ENCODE peak calls at places on chromosomes 7 and 10, in four cellular contexts. D is ovary, U is tibial artery, H is kidney epithelial cell. G is an unnamed sample. For H3K27me3 and H3K36me3, the result is how much of the 10 kb centered on the place peaks cover.

GRCh38 chr10:132407846-132408278 is 10.9 kb downstream of the PWWP2B start:
- DNase-seq in D (peak), U (no peak), H (no peak), G (no peak)

GRCh38 chr10:75032119-75032518 is 79.3 kb upstream of the SAMD8 start:
- DNase-seq in D (no peak), U (no peak), H (no peak), G (no peak)

GRCh38 chr10:50506861-50507573 is 116.7 kb downstream of the SGMS1 start:
- DNase-seq in D (peak), U (no peak), H (no peak), G (no peak)

GRCh38 chr10:102813734-102814455 is 23.3 kb downstream of the CYP17A1 start:
- DNase-seq in D (peak), U (peak), H (no peak), G (no peak)

GRCh38 chr7:100895956-100896742 is 461 bp upstream of the ACHE start:
- DNase-seq in D (peak), U (no peak), H (no peak), G (no peak)

GRCh38 chr10:114103286-114103685 is 59.6 kb downstream of the ADRB1 start:
- DNase-seq in D (no peak), U (no peak), H (no peak), G (peak)

GRCh38 chr10:95517536-95518454 is 43.4 kb downstream of the SORBS1 start:
- DNase-seq in D (no peak), U (no peak), H (peak), G (no peak)

GRCh38 chr10:116526219-116526618 is 19.5 kb upstream of the PNLIP start:
- DNase-seq in D (no peak), U (no peak), H (no peak), G (no peak)

GRCh38 chr7:135493362-135493761 is 16.5 kb downstream of the CNOT4 start:
- DNase-seq in D (no peak), U (no peak), H (no peak), G (no peak)

GRCh38 chr7:99459087-99459486 is 6.9 kb downstream of the ATP5MF start:
- DNase-seq in D (no peak), U (no peak), H (no peak), G (no peak)

GRCh38 chr7:139597028-139597427 is 73.5 kb downstream of the CLEC2L start:
- DNase-seq in D (no peak), U (no peak), H (no peak), G (no peak)

GRCh38 chr7:36532981-36533499 is 143.4 kb downstream of the ANLN start:
- DNase-seq in D (no peak), U (no peak), H (no peak), G (no peak)

GRCh38 chr7:90945104-90945752 is 319.0 kb upstream of the FZD1 start:
- DNase-seq in D (no peak), U (no peak), H (no peak), G (no peak)

GRCh38 chr7:80078159-80078731 is 56.4 kb upstream of the GNAI1 start:
- DNase-seq in D (no peak), U (no peak), H (no peak), G (no peak)

GRCh38 chr7:112103246-112103645 is 103.0 kb downstream of the DOCK4 start:
- DNase-seq in D (no peak), U (no peak), H (no peak), G (no peak)

GRCh38 chr10:77692782-77693181 is 55.2 kb upstream of the KCNMA1 start:
- DNase-seq in D (no peak), U (no peak), H (peak), G (no peak)

GRCh38 chr7:51128545-51129466 is 187.8 kb downstream of the COBL start:
- DNase-seq in D (no peak), U (no peak), H (no peak), G (no peak)

GRCh38 chr7:102415685-102416225 is 17.6 kb upstream of the ORAI2 start:
- DNase-seq in D (no peak), U (no peak), H (no peak), G (no peak)

GRCh38 chr10:80137031-80137712 is 4.6 kb downstream of the PLAC9 start:
- DNase-seq in D (no peak), U (no peak), H (no peak), G (no peak)

GRCh38 chr10:10824611-10825148 is 193.0 kb upstream of the CELF2 start:
- DNase-seq in D (peak), U (peak), H (no peak), G (peak)

GRCh38 chr7:25671087-25671486 is 442.8 kb upstream of the NPVF start:
- DNase-seq in D (no peak), U (no peak), H (no peak), G (no peak)

GRCh38 chr7:98879989-98880337 is 1.6 kb downstream of the TRRAP start:
- DNase-seq in D (no peak), U (no peak), H (no peak), G (no peak)

GRCh38 chr10:62582804-62583208 is 208.6 kb downstream of the ZNF365 start:
- DNase-seq in D (peak), U (peak), H (no peak), G (peak)

GRCh38 chr7:132536646-132537395 is 39.4 kb downstream of the PLXNA4 start:
- DNase-seq in D (no peak), U (no peak), H (no peak), G (no peak)

GRCh38 chr7:24959735-24960485 is 20.1 kb downstream of the OSBPL3 start:
- DNase-seq in D (no peak), U (no peak), H (no peak), G (no peak)

GRCh38 chr10:124074471-124075109 is 18.8 kb downstream of the CHST15 start:
- DNase-seq in D (no peak), U (no peak), H (no peak), G (no peak)

GRCh38 chr10:43218206-43218950 is 48.5 kb downstream of the RASGEF1A start:
- DNase-seq in D (no peak), U (no peak), H (no peak), G (no peak)

GRCh38 chr7:152931583-152931982 is 172.0 kb downstream of the ACTR3B start:
- DNase-seq in D (no peak), U (no peak), H (no peak), G (no peak)

GRCh38 chr7:132475037-132475668 is 101.1 kb downstream of the PLXNA4 start:
- DNase-seq in D (no peak), U (no peak), H (no peak), G (no peak)

GRCh38 chr10:74419491-74420466 is 268.8 kb downstream of the ADK start:
- DNase-seq in D (no peak), U (no peak), H (no peak), G (no peak)

GRCh38 chr7:33248663-33249062 is 119.3 kb downstream of the BBS9 start:
- DNase-seq in D (no peak), U (no peak), H (no peak), G (no peak)

GRCh38 chr7:33243319-33243881 is 114.0 kb downstream of the BBS9 start:
- DNase-seq in D (no peak), U (no peak), H (no peak), G (no peak)
- TF ChIP-seq CTCF in D (peak), U (peak), H (peak), G (peak)

GRCh38 chr7:4631021-4631663 is 51.0 kb upstream of the FOXK1 start:
- DNase-seq in D (no peak), U (no peak), H (no peak), G (no peak)
- H3K27me3 ChIP-seq in D (under half), U (under half), H (under half), G (under half)

GRCh38 chr10:5932345-5932744 is 42.3 kb downstream of the FBH1 start:
- DNase-seq in D (no peak), U (no peak), H (no peak), G (no peak)
- H3K36me3 ChIP-seq in D (under half), U (half or more), H (under half), G (under half)

GRCh38 chr10:6170638-6171037 is 32.1 kb upstream of the PFKFB3 start:
- DNase-seq in D (no peak), U (no peak), H (no peak), G (no peak)
- TF ChIP-seq CTCF in D (no peak), U (no peak), H (no peak), G (no peak)

DNA sequence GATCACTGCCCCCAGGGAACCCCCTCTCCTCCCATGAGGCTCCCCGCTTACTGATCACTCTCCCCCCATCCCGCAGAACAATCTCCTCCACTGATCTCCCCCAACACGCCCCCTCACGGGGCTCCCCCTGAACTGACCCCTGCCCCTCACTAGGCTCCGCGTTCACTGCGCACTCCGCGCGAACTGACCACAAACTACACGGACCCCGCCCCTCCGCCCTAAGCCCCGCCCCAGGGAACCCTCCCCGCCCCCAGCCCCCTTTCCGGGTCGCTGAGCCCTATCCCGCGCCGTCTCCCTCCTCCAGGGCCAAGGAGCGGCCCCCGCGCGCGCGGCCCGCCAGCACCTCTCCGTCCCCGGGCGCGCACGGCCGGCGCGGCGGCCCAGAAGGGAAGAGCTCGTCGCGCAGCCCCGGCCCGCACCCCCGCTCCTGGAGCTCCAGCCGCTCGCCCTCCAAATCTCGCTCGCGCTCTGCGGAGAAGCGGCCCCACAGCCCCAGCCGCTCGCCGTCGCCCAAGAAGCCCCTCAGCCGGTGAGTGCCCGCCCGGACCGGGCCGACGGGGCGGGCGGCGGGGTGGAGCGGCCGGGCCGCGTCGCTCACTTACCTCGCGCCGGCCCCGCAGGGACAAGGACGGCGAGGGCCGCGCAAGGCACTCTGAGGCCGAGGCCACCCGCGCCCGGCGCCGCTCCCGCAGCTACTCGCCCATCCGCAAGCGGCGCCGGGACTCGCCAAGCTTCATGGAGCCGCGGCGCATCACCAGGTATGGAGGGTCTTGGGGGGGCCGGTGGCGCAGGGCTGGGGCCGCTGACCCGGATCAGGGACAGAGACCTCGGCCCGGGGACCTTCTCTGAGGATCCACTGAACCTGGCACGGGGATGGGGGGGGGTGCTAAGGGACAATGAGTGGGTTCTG is 19.9 kb upstream of the HSPB1 start:
- DNase-seq in D (peak), U (no peak), H (no peak), G (no peak)
- H3K27me3 ChIP-seq in D (under half), U (under half), H (half or more), G (under half)

DNA sequence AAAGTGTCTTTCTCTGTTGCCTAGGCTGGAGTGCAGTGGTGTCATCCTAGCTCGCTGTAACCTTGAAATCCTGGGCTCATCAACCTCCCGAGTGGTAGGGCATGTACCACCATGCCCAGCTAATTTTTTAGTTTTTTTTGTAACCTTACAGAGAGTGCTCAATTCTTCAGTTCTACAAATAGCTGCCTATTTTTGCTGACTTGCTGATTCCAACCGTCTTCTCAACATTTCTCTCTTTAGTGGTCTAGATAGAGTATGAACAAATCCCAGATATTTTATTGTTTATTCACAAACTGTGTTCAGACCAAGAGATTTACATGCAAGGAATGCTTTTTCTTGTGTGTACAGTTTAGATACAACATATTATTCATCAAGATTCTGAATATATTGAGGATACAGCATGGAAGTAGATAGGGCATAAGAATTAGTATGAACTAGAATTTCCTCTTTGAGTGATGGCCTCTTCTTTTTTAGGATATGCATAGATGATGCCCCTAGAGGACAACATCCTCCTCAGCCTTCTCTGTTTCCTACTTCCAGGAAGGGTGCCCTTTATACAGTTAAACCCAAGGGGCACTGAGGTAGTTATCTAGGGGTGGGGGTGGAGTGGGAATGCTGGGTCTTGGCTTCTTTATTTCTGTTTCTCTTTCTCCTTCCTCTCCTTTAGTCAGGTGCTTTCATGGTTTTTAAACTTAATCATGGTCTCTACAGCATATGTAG is 26.0 kb downstream of the PRPF18 start:
- DNase-seq in D (no peak), U (no peak), H (no peak), G (no peak)
- H3K36me3 ChIP-seq in D (under half), U (half or more), H (under half), G (under half)

GRCh38 chr10:28431139-28431538 is 101.8 kb upstream of the WAC start:
- DNase-seq in D (no peak), U (no peak), H (no peak), G (no peak)
- TF ChIP-seq CTCF in D (no peak), U (no peak), H (no peak), G (no peak)

GRCh38 chr7:143040209-143040710 is 11.9 kb upstream of the OR6V1 start:
- DNase-seq in D (no peak), U (no peak), H (no peak), G (no peak)
- H3K27me3 ChIP-seq in D (under half), U (under half), H (under half), G (under half)

G was measured in BJ.